ENCODE peak calls at places on chromosomes 3 and 15, in five cellular contexts. O, L, T, Z and C are unnamed samples.

GRCh38 chr3:73867524-73867923 is 242.8 kb upstream of the PDZRN3 start:
- DNase-seq in O (no peak), L (no peak), T (no peak), Z (no peak), C (no peak)

GRCh38 chr3:35932995-35933394 is 293.7 kb downstream of the ARPP21 start:
- DNase-seq in O (no peak), L (peak), T (no peak), Z (no peak), C (peak)

GRCh38 chr15:29455530-29455929 is 185.9 kb upstream of the NSMCE3 start:
- DNase-seq in O (no peak), L (no peak), T (no peak), Z (no peak), C (no peak)

GRCh38 chr3:99762901-99763300 is 54.8 kb upstream of the CMSS1 start:
- DNase-seq in O (no peak), L (no peak), T (no peak), Z (no peak), C (no peak)

GRCh38 chr15:96125681-96126080 is 204.8 kb upstream of the NR2F2 start:
- DNase-seq in O (no peak), L (peak), T (no peak), Z (no peak), C (no peak)

GRCh38 chr15:53114960-53115359 is 324.8 kb upstream of the ONECUT1 start:
- DNase-seq in O (no peak), L (no peak), T (no peak), Z (no peak), C (peak)

GRCh38 chr3:62027231-62027630 is 346.1 kb downstream of the FEZF2 start:
- DNase-seq in O (no peak), L (no peak), T (no peak), Z (no peak), C (no peak)

GRCh38 chr3:36803096-36803811 is 38.9 kb upstream of the DCLK3 start:
- DNase-seq in O (no peak), L (no peak), T (no peak), Z (no peak), C (no peak)

GRCh38 chr15:47663106-47663505 is 54.2 kb upstream of the SEMA6D start:
- DNase-seq in O (no peak), L (no peak), T (no peak), Z (no peak), C (no peak)

GRCh38 chr3:63911395-63911900 is 735 bp downstream of the SCAANT1 start:
- DNase-seq in O (no peak), L (peak), T (no peak), Z (no peak), C (no peak)

GRCh38 chr15:61038910-61039309 is 190.2 kb downstream of the RORA start:
- DNase-seq in O (no peak), L (no peak), T (no peak), Z (no peak), C (no peak)

GRCh38 chr3:40120816-40121215 is 188.7 kb upstream of the EIF1B start:
- DNase-seq in O (no peak), L (no peak), T (no peak), Z (no peak), C (no peak)

GRCh38 chr3:9386060-9386459 is 11.4 kb upstream of the SETD5 start:
- DNase-seq in O (no peak), L (no peak), T (no peak), Z (no peak), C (no peak)

GRCh38 chr15:100537326-100537725 is 8.6 kb upstream of the CERS3 start:
- DNase-seq in O (peak), L (no peak), T (no peak), Z (no peak), C (no peak)

GRCh38 chr3:107598926-107599754 is 76.4 kb downstream of the BBX start:
- DNase-seq in O (peak), L (peak), T (peak), Z (peak), C (peak)

GRCh38 chr15:35208353-35208752 is 123.3 kb upstream of the NANOGP8 start:
- DNase-seq in O (no peak), L (no peak), T (no peak), Z (no peak), C (no peak)

GRCh38 chr15:85690546-85691226 is 104.0 kb downstream of the KLHL25 start:
- DNase-seq in O (peak), L (no peak), T (no peak), Z (no peak), C (no peak)

GRCh38 chr3:49410844-49411549 is 779 bp downstream of the RHOA start:
- DNase-seq in O (no peak), L (no peak), T (no peak), Z (no peak), C (no peak)

GRCh38 chr3:177249203-177249602 is 51.9 kb upstream of the TBL1XR1 start:
- DNase-seq in O (no peak), L (no peak), T (no peak), Z (no peak), C (no peak)

GRCh38 chr3:62677926-62678325 is 197.3 kb downstream of the CADPS start:
- DNase-seq in O (no peak), L (no peak), T (no peak), Z (no peak), C (no peak)

GRCh38 chr15:81069909-81070308 is 64.2 kb upstream of the CFAP161 start:
- DNase-seq in O (no peak), L (peak), T (no peak), Z (no peak), C (no peak)

GRCh38 chr3:126127904-126128303 is 44.0 kb upstream of the SLC41A3 start:
- DNase-seq in O (no peak), L (no peak), T (peak), Z (no peak), C (no peak)

GRCh38 chr3:105707009-105707408 is 161.8 kb downstream of the CBLB start:
- DNase-seq in O (no peak), L (no peak), T (no peak), Z (no peak), C (no peak)

GRCh38 chr3:99659032-99659431 is 20.6 kb downstream of the COL8A1 start:
- DNase-seq in O (no peak), L (peak), T (no peak), Z (no peak), C (no peak)

GRCh38 chr15:55289573-55290360 is at the start of gene RAB27A:
- DNase-seq in O (no peak), L (peak), T (peak), Z (no peak), C (peak)

GRCh38 chr15:62099171-62099601 is 32.4 kb downstream of the C2CD4A start:
- DNase-seq in O (no peak), L (no peak), T (no peak), Z (no peak), C (no peak)

GRCh38 chr3:46700772-46701171 is 420 bp upstream of the TMIE start:
- DNase-seq in O (no peak), L (no peak), T (peak), Z (no peak), C (no peak)
- TF ChIP-seq GABPA in O (no peak), L (no peak), T (no peak), Z (no peak), C (no peak)

GRCh38 chr3:159853506-159853864 is 135.2 kb upstream of the IL12A start:
- DNase-seq in O (no peak), L (no peak), T (no peak), Z (no peak), C (no peak)

GRCh38 chr3:159850481-159850880 is 138.2 kb upstream of the IL12A start:
- DNase-seq in O (no peak), L (no peak), T (no peak), Z (no peak), C (no peak)

GRCh38 chr3:159854500-159855124 is 134.0 kb upstream of the IL12A start:
- DNase-seq in O (no peak), L (no peak), T (no peak), Z (no peak), C (peak)

GRCh38 chr3:159852256-159852655 is 136.4 kb upstream of the IL12A start:
- DNase-seq in O (no peak), L (no peak), T (no peak), Z (no peak), C (no peak)

GRCh38 chr3:159852821-159853505 is 135.7 kb upstream of the IL12A start:
- DNase-seq in O (no peak), L (no peak), T (no peak), Z (no peak), C (no peak)
- H3K9ac ChIP-seq in O (peak), L (no peak), T (peak), Z (no peak), C (no peak)

GRCh38 chr3:53079791-53080555 is 34.1 kb upstream of the SFMBT1 start:
- DNase-seq in O (no peak), L (no peak), T (no peak), Z (no peak), C (no peak)

GRCh38 chr3:53082736-53083135 is 36.9 kb upstream of the SFMBT1 start:
- DNase-seq in O (no peak), L (no peak), T (no peak), Z (no peak), C (no peak)

GRCh38 chr3:53079147-53079546 is 33.3 kb upstream of the SFMBT1 start:
- DNase-seq in O (no peak), L (no peak), T (no peak), Z (no peak), C (no peak)

GRCh38 chr3:53081318-53081717 is 35.4 kb upstream of the SFMBT1 start:
- DNase-seq in O (no peak), L (no peak), T (no peak), Z (no peak), C (no peak)

GRCh38 chr3:53080612-53081205 is 34.8 kb upstream of the SFMBT1 start:
- DNase-seq in O (no peak), L (no peak), T (no peak), Z (no peak), C (no peak)
- TF ChIP-seq GABPA in O (no peak), L (no peak), T (no peak), Z (no peak), C (no peak)

GRCh38 chr3:55617385-55617784 is 130.3 kb upstream of the WNT5A start:
- DNase-seq in O (no peak), L (no peak), T (no peak), Z (no peak), C (no peak)

GRCh38 chr3:55619186-55619808 is 132.2 kb upstream of the WNT5A start:
- DNase-seq in O (no peak), L (no peak), T (no peak), Z (no peak), C (no peak)

GRCh38 chr3:55616803-55617202 is 129.7 kb upstream of the WNT5A start:
- DNase-seq in O (no peak), L (no peak), T (no peak), Z (no peak), C (no peak)

GRCh38 chr3:55615694-55616310 is 128.7 kb upstream of the WNT5A start:
- DNase-seq in O (no peak), L (no peak), T (no peak), Z (peak), C (no peak)

GRCh38 chr3:55615039-55615693 is 128.1 kb upstream of the WNT5A start:
- DNase-seq in O (no peak), L (no peak), T (no peak), Z (no peak), C (no peak)
- H3K9ac ChIP-seq in O (no peak), L (no peak), T (no peak), Z (no peak), C (no peak)

DNA sequence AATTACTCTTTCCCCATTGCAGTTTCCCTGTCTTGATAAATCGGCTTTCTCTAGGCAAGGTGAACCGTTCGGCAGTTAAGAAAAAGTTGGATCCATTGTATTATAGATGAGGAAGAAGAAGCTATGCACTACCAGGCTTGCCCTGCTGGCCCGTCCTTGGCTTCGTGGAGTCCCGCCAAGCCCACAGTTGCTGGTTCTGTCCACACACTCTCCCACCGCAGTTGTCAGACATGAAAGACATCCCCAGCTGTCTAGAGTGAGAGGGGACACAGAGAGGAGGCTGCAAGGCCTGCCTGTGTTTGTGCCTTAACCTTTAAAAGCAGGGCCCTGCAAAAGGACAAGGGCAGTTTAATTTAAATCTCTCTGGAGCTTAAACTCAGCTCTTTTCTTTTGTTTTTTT is 47.2 kb upstream of the PLCL2 start:
- DNase-seq in O (no peak), L (no peak), T (no peak), Z (no peak), C (no peak)
- TF ChIP-seq GABPA in O (no peak), L (no peak), T (no peak), Z (no peak), C (no peak)

GRCh38 chr3:151903501-151903991 is 30.1 kb downstream of the SUCNR1 start:
- DNase-seq in O (no peak), L (no peak), T (no peak), Z (no peak), C (no peak)
- H3K9ac ChIP-seq in O (no peak), L (no peak), T (peak), Z (no peak), C (no peak)

DNA sequence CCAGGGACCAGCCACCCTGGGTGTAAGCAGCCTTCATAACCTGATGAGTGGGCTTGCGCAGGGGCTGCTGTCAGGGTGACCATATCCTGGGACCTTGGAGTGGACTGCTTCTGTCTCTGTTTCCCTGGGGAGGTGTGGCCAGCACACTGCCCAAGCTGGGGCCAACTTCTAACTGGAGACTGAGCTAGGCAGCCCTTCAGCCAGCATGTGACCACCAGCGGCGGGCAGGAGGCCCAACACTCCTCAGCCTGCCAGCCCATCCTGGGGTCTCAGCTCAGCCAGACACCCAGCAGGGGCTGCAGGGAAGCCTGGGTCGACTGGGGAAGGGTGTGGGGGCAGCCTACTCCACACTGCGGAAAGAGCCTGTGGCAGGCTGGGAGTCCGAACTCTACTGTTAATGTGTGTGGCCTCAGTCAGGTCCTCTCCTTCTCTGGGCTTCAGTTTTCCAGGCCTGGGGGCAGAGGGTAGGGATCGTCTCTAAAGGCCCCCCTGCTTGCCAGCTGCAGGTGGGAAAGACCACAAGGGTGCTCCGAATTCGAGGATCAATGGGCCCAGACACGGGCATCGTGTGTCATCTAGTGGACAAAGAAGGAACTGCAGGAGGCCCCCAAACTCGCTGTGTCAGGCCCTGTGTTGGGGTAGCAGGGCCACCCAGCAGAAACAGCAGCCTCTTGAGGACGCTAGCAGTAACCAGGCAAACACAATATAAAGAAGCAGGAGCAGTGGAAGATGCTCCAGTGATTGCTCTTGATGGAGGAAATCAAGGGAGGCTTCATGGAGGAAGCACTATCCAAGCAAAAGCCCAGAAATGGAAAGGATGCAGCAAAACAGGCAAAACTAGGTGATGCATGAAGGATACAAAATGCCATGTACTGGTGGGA is 2.0 kb upstream of the SEMA3G start:
- DNase-seq in O (peak), L (peak), T (peak), Z (peak), C (peak)
- TF ChIP-seq GABPA in O (no peak), L (no peak), T (no peak), Z (no peak), C (no peak)

GRCh38 chr3:195906865-195907729 is 1.3 kb downstream of the TNK2 start:
- DNase-seq in O (peak), L (no peak), T (no peak), Z (no peak), C (no peak)

GRCh38 chr3:195903950-195904290 is 4.4 kb downstream of the TNK2 start:
- DNase-seq in O (no peak), L (no peak), T (no peak), Z (no peak), C (no peak)

GRCh38 chr3:195907730-195908438 is 467 bp downstream of the TNK2 start:
- DNase-seq in O (peak), L (peak), T (peak), Z (no peak), C (no peak)

GRCh38 chr3:195904364-195904763 is 4.0 kb downstream of the TNK2 start:
- DNase-seq in O (no peak), L (no peak), T (no peak), Z (no peak), C (no peak)

GRCh38 chr3:195905970-195906864 is 2.1 kb downstream of the TNK2 start:
- DNase-seq in O (no peak), L (no peak), T (no peak), Z (no peak), C (no peak)
- H3K9ac ChIP-seq in O (peak), L (no peak), T (no peak), Z (no peak), C (no peak)

GRCh38 chr3:16311960-16312451 is 47.0 kb downstream of the OXNAD1 start:
- DNase-seq in O (no peak), L (no peak), T (no peak), Z (no peak), C (no peak)
- TF ChIP-seq GABPA in O (no peak), L (no peak), T (no peak), Z (no peak), C (no peak)

DNA sequence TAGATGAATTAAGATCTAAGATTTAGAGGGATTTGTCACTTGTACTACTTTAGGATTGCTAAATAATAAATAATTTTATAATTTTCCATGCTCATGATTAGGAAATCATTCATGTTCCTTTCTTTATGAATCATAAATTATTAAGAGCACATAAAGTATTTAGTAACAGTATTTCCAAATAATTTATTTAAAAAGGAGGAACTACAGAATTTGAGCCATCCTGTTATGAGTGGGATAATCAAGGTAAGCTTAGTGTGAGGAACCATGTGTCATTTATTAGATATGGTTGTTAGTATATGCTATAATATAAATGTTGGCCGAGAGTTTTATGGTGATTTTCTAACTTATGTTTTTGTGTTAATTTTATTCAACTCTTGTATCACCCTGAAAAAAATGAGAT is 37.4 kb upstream of the C3orf38 start:
- DNase-seq in O (no peak), L (no peak), T (no peak), Z (no peak), C (no peak)
- H3K9ac ChIP-seq in O (no peak), L (no peak), T (no peak), Z (no peak), C (no peak)